ENCODE peak calls at places on chromosomes 7 and 10, in nine cellular contexts. O is sigmoid colon; F is astrocyte of the cerebellum; T is NCI-H1092 treated with DMSO at 0.1 percent for 48 hours; U is astrocyte of the spinal cord; W is activated T-helper 2 cell treated with anti-CD3 and anti-CD28 coated beads, Interferon-gamma antibody, Interleukin-2, Interleukin-4, amounts not matched to agents 10 μg/mL and 5 μg/mL and 100 μg/mL, durations not matched to agents 14 hours and 24 hours and 36 hours; K is pons; A is amygdala; Z is tibial nerve. M is an unnamed sample.
A peak's percentile ranks its signal among the peaks of the same experiment; 100 is the strongest.

GRCh38 chr10:71799785-71800453 is 26.6 kb upstream of the VSIR start:
- DNase-seq in O (no peak), F (no peak), T (no peak), U (no peak), W (no peak), K (no peak), A (no peak), Z (no peak), M (no peak)

GRCh38 chr7:502296-502695 is 17.4 kb downstream of the PDGFA start:
- DNase-seq in O (peak; percentile 53), F (no peak), T (no peak), U (no peak), W (no peak), K (no peak), A (no peak), Z (no peak), M (no peak)

GRCh38 chr7:100130608-100131453 is 4.1 kb downstream of the MBLAC1 start:
- DNase-seq in O (peak; percentile 89), F (no peak), T (peak; percentile 80), U (peak; percentile 48), W (peak; percentile 78), K (no peak), A (no peak), Z (peak; percentile 90), M (peak; percentile 67)

GRCh38 chr10:14904316-14904732 is 25.7 kb downstream of the SUV39H2 start:
- DNase-seq in O (no peak), F (no peak), T (no peak), U (peak; percentile 35), W (no peak), K (no peak), A (no peak), Z (peak; percentile 23), M (no peak)

GRCh38 chr10:93591065-93591808 is 9.8 kb downstream of the RBP4 start:
- DNase-seq in O (no peak), F (no peak), T (no peak), U (no peak), W (no peak), K (no peak), A (no peak), Z (no peak), M (no peak)

GRCh38 chr7:132336797-132337196 is 239.5 kb downstream of the PLXNA4 start:
- DNase-seq in O (no peak), F (no peak), T (no peak), U (no peak), W (no peak), K (no peak), A (no peak), Z (no peak), M (no peak)

GRCh38 chr7:2638224-2638991 is 6.6 kb downstream of the TTYH3 start:
- DNase-seq in O (peak; percentile 83), F (peak; percentile 66), T (no peak), U (peak; percentile 74), W (no peak), K (peak; percentile 38), A (no peak), Z (peak; percentile 36), M (no peak)

GRCh38 chr7:75614390-75614789 is 122.3 kb downstream of the SPDYE5 start:
- DNase-seq in O (no peak), F (no peak), T (no peak), U (no peak), W (no peak), K (no peak), A (no peak), Z (no peak), M (no peak)

GRCh38 chr7:35695628-35695888 is 623 bp upstream of the HERPUD2 start:
- DNase-seq in O (no peak), F (no peak), T (no peak), U (no peak), W (no peak), K (no peak), A (no peak), Z (no peak), M (no peak)

GRCh38 chr7:84073476-84073875 is 121.1 kb downstream of the SEMA3A start:
- DNase-seq in O (no peak), F (no peak), T (no peak), U (peak; percentile 55), W (no peak), K (no peak), A (no peak), Z (no peak), M (no peak)

GRCh38 chr7:35988105-35988504 is 164.9 kb upstream of the EEPD1 start:
- DNase-seq in O (no peak), F (no peak), T (no peak), U (no peak), W (no peak), K (no peak), A (no peak), Z (no peak), M (no peak)

GRCh38 chr10:35641430-35642015 is 573 bp downstream of the FZD8 start:
- DNase-seq in O (no peak), F (no peak), T (peak; percentile 2), U (peak; percentile 21), W (no peak), K (no peak), A (no peak), Z (no peak), M (no peak)

GRCh38 chr10:44806895-44807294 is 104.2 kb upstream of the TMEM72 start:
- DNase-seq in O (no peak), F (no peak), T (no peak), U (no peak), W (no peak), K (no peak), A (no peak), Z (no peak), M (no peak)

GRCh38 chr7:1664711-1665591 is 5.1 kb upstream of the ELFN1 start:
- DNase-seq in O (peak; percentile 62), F (peak; percentile 8), T (peak; percentile 37), U (peak; percentile 58), W (peak; percentile 31), K (no peak), A (no peak), Z (peak; percentile 50), M (peak; percentile 27)

GRCh38 chr10:115830260-115830970 is 442.6 kb downstream of the GFRA1 start:
- DNase-seq in O (no peak), F (no peak), T (no peak), U (peak; percentile 42), W (no peak), K (no peak), A (no peak), Z (no peak), M (no peak)

GRCh38 chr10:78779339-78779955 is 289.3 kb upstream of the ZMIZ1 start:
- DNase-seq in O (no peak), F (no peak), T (no peak), U (no peak), W (no peak), K (no peak), A (no peak), Z (no peak), M (no peak)

GRCh38 chr10:90787906-90788491 is 69.8 kb downstream of the HTR7 start:
- DNase-seq in O (no peak), F (no peak), T (no peak), U (peak; percentile 37), W (no peak), K (peak; percentile 39), A (no peak), Z (peak; percentile 43), M (peak; percentile 9)

GRCh38 chr10:49265885-49266284 is 33.1 kb upstream of the C10orf71 start:
- DNase-seq in O (no peak), F (no peak), T (no peak), U (no peak), W (no peak), K (no peak), A (no peak), Z (no peak), M (no peak)

GRCh38 chr10:68625316-68625921 is 65.3 kb downstream of the TET1 start:
- DNase-seq in O (no peak), F (no peak), T (no peak), U (no peak), W (no peak), K (no peak), A (no peak), Z (no peak), M (no peak)

GRCh38 chr7:70432567-70433001 is 699.4 kb upstream of the GALNT17 start:
- DNase-seq in O (peak; percentile 68), F (no peak), T (peak; percentile 100), U (no peak), W (no peak), K (peak; percentile 28), A (no peak), Z (no peak), M (peak; percentile 75)

GRCh38 chr7:6533893-6534804 is 17.1 kb downstream of the GRID2IP start:
- DNase-seq in O (no peak), F (no peak), T (no peak), U (no peak), W (no peak), K (no peak), A (no peak), Z (no peak), M (no peak)

GRCh38 chr7:271266-272107 is 18.5 kb upstream of the FOXL3 start:
- DNase-seq in O (no peak), F (no peak), T (no peak), U (no peak), W (no peak), K (no peak), A (no peak), Z (no peak), M (no peak)

GRCh38 chr10:61869772-61870520 is 31.6 kb upstream of the ARID5B start:
- DNase-seq in O (no peak), F (peak; percentile 74), T (no peak), U (peak; percentile 70), W (no peak), K (no peak), A (no peak), Z (no peak), M (no peak)

GRCh38 chr7:99789441-99790070 is 5.6 kb upstream of the CYP3A4 start:
- DNase-seq in O (no peak), F (no peak), T (no peak), U (no peak), W (no peak), K (no peak), A (no peak), Z (no peak), M (no peak)

GRCh38 chr7:30795161-30795943 is 24.1 kb downstream of the MINDY4 start:
- DNase-seq in O (no peak), F (no peak), T (no peak), U (no peak), W (no peak), K (no peak), A (no peak), Z (no peak), M (no peak)

GRCh38 chr10:47348138-47348651 is at the start of gene RBP3:
- DNase-seq in O (no peak), F (no peak), T (no peak), U (no peak), W (no peak), K (no peak), A (no peak), Z (no peak), M (no peak)

GRCh38 chr7:135745702-135746312 is 2.8 kb downstream of the FAM180A start:
- DNase-seq in O (peak; percentile 90), F (peak; percentile 87), T (no peak), U (peak; percentile 94), W (no peak), K (no peak), A (no peak), Z (peak; percentile 70), M (no peak)

GRCh38 chr7:67692425-67692824 is 695.8 kb downstream of the TYW1 start:
- DNase-seq in O (no peak), F (no peak), T (peak; percentile 82), U (no peak), W (no peak), K (no peak), A (no peak), Z (no peak), M (no peak)

GRCh38 chr7:150927157-150927953 is 50.8 kb downstream of the KCNH2 start:
- DNase-seq in O (no peak), F (no peak), T (no peak), U (no peak), W (no peak), K (no peak), A (no peak), Z (no peak), M (no peak)

GRCh38 chr7:129423700-129424410 is 10.4 kb upstream of the STRIP2 start:
- DNase-seq in O (no peak), F (no peak), T (no peak), U (peak; percentile 7), W (no peak), K (no peak), A (no peak), Z (no peak), M (no peak)

M was measured in NCI-H748 treated with DMSO at 0.1 percent for 48 hours.